ENCODE peak calls at places on chromosome 17, in eight cellular contexts. G is tibial nerve, Q is left lung, L is mammary epithelial cell, R is ascending aorta, T is lower leg skin, D is pancreas, U is BE2C. H is an unnamed sample.

GRCh38 chr17:73595068-73595865 is 49.0 kb downstream of the SDK2 start:
- DNase-seq in G (no peak), Q (no peak), L (peak; percentile 51), R (no peak), T (no peak), D (no peak), U (peak; percentile 70), H (no peak)

GRCh38 chr17:48024149-48025039 is 13.2 kb downstream of the COPZ2 start:
- DNase-seq in G (no peak), Q (peak; percentile 81), L (peak; percentile 68), R (peak; percentile 23), T (peak; percentile 49), D (peak; percentile 38), U (peak; percentile 58), H (no peak)

GRCh38 chr17:62628845-62629555 is 1.5 kb downstream of the MRC2 start:
- DNase-seq in G (no peak), Q (no peak), L (peak; percentile 39), R (no peak), T (no peak), D (no peak), U (peak; percentile 54), H (no peak)

GRCh38 chr17:73360961-73361761 is 49.4 kb upstream of the CDC42EP4 start:
- DNase-seq in G (no peak), Q (no peak), L (no peak), R (no peak), T (no peak), D (no peak), U (no peak), H (no peak)

GRCh38 chr17:55783684-55784245 is 32.9 kb downstream of the PCTP start:
- DNase-seq in G (peak; percentile 48), Q (no peak), L (no peak), R (no peak), T (peak; percentile 76), D (peak; percentile 9), U (peak; percentile 46), H (no peak)

GRCh38 chr17:7241783-7242716 is at the start of gene GABARAP:
- DNase-seq in G (peak; percentile 94), Q (peak; percentile 94), L (peak; percentile 87), R (peak; percentile 68), T (peak; percentile 93), D (peak; percentile 93), U (peak; percentile 78), H (peak; percentile 94)

GRCh38 chr17:44930667-44931066 is 15.4 kb upstream of the GFAP start:
- DNase-seq in G (no peak), Q (no peak), L (no peak), R (no peak), T (no peak), D (no peak), U (peak; percentile 33), H (no peak)

GRCh38 chr17:72111374-72111773 is 9.4 kb upstream of the SOX9 start:
- DNase-seq in G (no peak), Q (no peak), L (no peak), R (no peak), T (no peak), D (no peak), U (peak; percentile 50), H (no peak)

GRCh38 chr17:33469911-33470310 is 176.8 kb upstream of the ASIC2 start:
- DNase-seq in G (no peak), Q (peak; percentile 33), L (peak; percentile 57), R (no peak), T (no peak), D (no peak), U (peak; percentile 24), H (no peak)

GRCh38 chr17:64472564-64472963 is 23.6 kb downstream of the MILR1 start:
- DNase-seq in G (no peak), Q (no peak), L (no peak), R (no peak), T (no peak), D (no peak), U (no peak), H (no peak)

GRCh38 chr17:69870751-69871199 is 204.2 kb upstream of the KCNJ16 start:
- DNase-seq in G (no peak), Q (no peak), L (peak; percentile 79), R (no peak), T (no peak), D (no peak), U (no peak), H (no peak)

GRCh38 chr17:39164675-39165143 is 1.3 kb downstream of the ARL5C start:
- DNase-seq in G (peak; percentile 78), Q (peak; percentile 88), L (peak; percentile 71), R (peak; percentile 69), T (peak; percentile 71), D (peak; percentile 88), U (peak; percentile 87), H (peak; percentile 47)

GRCh38 chr17:83195330-83196087 is 116.1 kb downstream of the METRNL start:
- DNase-seq in G (peak; percentile 58), Q (peak; percentile 32), L (no peak), R (peak; percentile 10), T (peak; percentile 51), D (no peak), U (peak; percentile 3), H (peak; percentile 21)

GRCh38 chr17:50430731-50431130 is 4.7 kb downstream of the ACSF2 start:
- DNase-seq in G (no peak), Q (no peak), L (no peak), R (no peak), T (no peak), D (no peak), U (no peak), H (no peak)

GRCh38 chr17:73349138-73349537 is 37.3 kb upstream of the CDC42EP4 start:
- DNase-seq in G (no peak), Q (no peak), L (no peak), R (no peak), T (no peak), D (no peak), U (no peak), H (no peak)

GRCh38 chr17:13297198-13297597 is 279.4 kb upstream of the ELAC2 start:
- DNase-seq in G (no peak), Q (no peak), L (no peak), R (no peak), T (no peak), D (peak; percentile 7), U (no peak), H (no peak)

GRCh38 chr17:45106582-45106981 is 25.7 kb downstream of the PLCD3 start:
- DNase-seq in G (no peak), Q (no peak), L (no peak), R (no peak), T (no peak), D (no peak), U (no peak), H (no peak)

GRCh38 chr17:2689411-2690164 is 22.0 kb downstream of the CLUH start:
- DNase-seq in G (no peak), Q (peak; percentile 31), L (no peak), R (no peak), T (no peak), D (peak; percentile 23), U (no peak), H (peak; percentile 16)

GRCh38 chr17:2041561-2042354 is at the start of gene OVCA2:
- DNase-seq in G (peak; percentile 84), Q (peak; percentile 96), L (peak; percentile 92), R (peak; percentile 71), T (peak; percentile 91), D (peak; percentile 95), U (peak; percentile 92), H (peak; percentile 80)

GRCh38 chr17:79388556-79389295 is 222.1 kb downstream of the RBFOX3 start:
- DNase-seq in G (no peak), Q (peak; percentile 44), L (peak; percentile 31), R (no peak), T (no peak), D (peak; percentile 63), U (peak; percentile 78), H (no peak)

GRCh38 chr17:15091825-15092224 is 173.3 kb downstream of the PMP22 start:
- DNase-seq in G (no peak), Q (no peak), L (peak; percentile 14), R (no peak), T (no peak), D (no peak), U (no peak), H (no peak)

GRCh38 chr17:29617125-29617480 is 5.6 kb downstream of the CORO6 start:
- DNase-seq in G (no peak), Q (peak; percentile 89), L (no peak), R (peak; percentile 54), T (peak; percentile 68), D (peak; percentile 64), U (peak; percentile 78), H (no peak)
- TF ChIP-seq CTCF in G (peak; percentile 69), Q (peak; percentile 36), L (peak; percentile 45), R (peak; percentile 67), T (no peak), D (peak; percentile 37), U (peak; percentile 61), H (no peak)

GRCh38 chr17:67648032-67648761 is 69.5 kb upstream of the NOL11 start:
- DNase-seq in G (no peak), Q (no peak), L (no peak), R (no peak), T (no peak), D (no peak), U (no peak), H (no peak)
- TF ChIP-seq CTCF in G (no peak), Q (no peak), L (no peak), R (no peak), T (no peak), D (no peak), U (no peak), H (no peak)

GRCh38 chr17:82107341-82107860 is 9.4 kb upstream of the FASN start:
- DNase-seq in G (no peak), Q (no peak), L (no peak), R (no peak), T (no peak), D (no peak), U (peak; percentile 39), H (no peak)

GRCh38 chr17:82105417-82105881 is 7.4 kb upstream of the FASN start:
- DNase-seq in G (no peak), Q (no peak), L (no peak), R (no peak), T (no peak), D (no peak), U (no peak), H (no peak)

GRCh38 chr17:82104797-82105416 is 6.9 kb upstream of the FASN start:
- DNase-seq in G (no peak), Q (no peak), L (no peak), R (no peak), T (no peak), D (no peak), U (no peak), H (no peak)

GRCh38 chr17:82106697-82107305 is 8.8 kb upstream of the FASN start:
- DNase-seq in G (no peak), Q (no peak), L (no peak), R (no peak), T (no peak), D (no peak), U (peak; percentile 20), H (no peak)

GRCh38 chr17:82105882-82106696 is 8.1 kb upstream of the FASN start:
- DNase-seq in G (no peak), Q (peak; percentile 71), L (peak; percentile 81), R (no peak), T (no peak), D (no peak), U (peak; percentile 81), H (no peak)
- TF ChIP-seq CTCF in G (peak; percentile 13), Q (no peak), L (peak; percentile 45), R (peak; percentile 8), T (no peak), D (peak; percentile 9), U (peak; percentile 48), H (no peak)

DNA sequence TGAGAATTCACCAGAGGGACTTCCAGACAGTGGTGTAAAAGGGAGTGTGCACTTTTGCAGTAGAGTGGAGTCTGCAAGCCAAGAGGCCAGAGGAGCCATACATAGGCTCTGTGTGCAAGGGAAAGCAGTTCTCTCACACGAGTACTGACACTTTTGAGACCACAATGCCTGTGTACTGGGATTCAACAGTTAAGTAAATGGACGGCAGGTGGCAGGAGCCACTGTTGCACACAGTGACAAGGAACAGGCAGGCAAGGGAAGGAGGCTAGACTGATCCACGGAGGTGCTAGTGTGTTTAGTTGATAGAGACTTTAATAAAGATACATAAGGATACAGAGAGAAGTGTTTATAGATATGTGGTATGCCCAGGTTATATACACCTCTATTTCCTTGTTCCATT is 67.0 kb downstream of the MPRIP start:
- DNase-seq in G (no peak), Q (no peak), L (no peak), R (no peak), T (no peak), D (no peak), U (no peak), H (no peak)
- TF ChIP-seq CTCF in G (no peak), Q (no peak), L (peak; percentile 33), R (no peak), T (no peak), D (no peak), U (no peak), H (no peak)

H was measured in omental fat pad.